ENCODE peak calls at places on chromosomes 3 and 15, in eight cellular contexts. L is lower lobe of right lung, W is cardiac fibroblast, V is GM10248, U is astrocyte of the spinal cord, N is progenitor cell of endocrine pancreas, D is AG04449, O is epithelial cell of esophagus. X is an unnamed sample.

GRCh38 chr3:43733459-43734384 is 43.0 kb downstream of the ABHD5 start:
- DNase-seq in L (no peak), W (peak; percentile 78), V (no peak), U (peak; percentile 74), N (no peak), D (peak; percentile 87), O (peak; percentile 59), X (no peak)

GRCh38 chr3:4776980-4777581 is 202.2 kb upstream of the BHLHE40 start:
- DNase-seq in L (no peak), W (peak; percentile 85), V (peak; percentile 71), U (no peak), N (no peak), D (no peak), O (peak; percentile 75), X (peak; percentile 8)

GRCh38 chr3:154060606-154061380 is 60.4 kb upstream of the ARHGEF26 start:
- DNase-seq in L (no peak), W (peak; percentile 97), V (no peak), U (peak; percentile 79), N (no peak), D (no peak), O (peak; percentile 75), X (peak; percentile 51)

GRCh38 chr3:8445861-8446260 is 55.8 kb upstream of the LMCD1 start:
- DNase-seq in L (no peak), W (peak; percentile 98), V (no peak), U (peak; percentile 98), N (no peak), D (peak; percentile 95), O (peak; percentile 75), X (peak; percentile 67)

GRCh38 chr3:102089904-102090492 is 240.7 kb downstream of the NFKBIZ start:
- DNase-seq in L (no peak), W (peak; percentile 45), V (no peak), U (peak; percentile 95), N (no peak), D (peak; percentile 95), O (no peak), X (no peak)

GRCh38 chr3:153901991-153902390 is 219.2 kb upstream of the ARHGEF26 start:
- DNase-seq in L (no peak), W (no peak), V (no peak), U (peak; percentile 7), N (no peak), D (no peak), O (no peak), X (no peak)

GRCh38 chr3:43926073-43926472 is 235.3 kb downstream of the ABHD5 start:
- DNase-seq in L (no peak), W (no peak), V (no peak), U (no peak), N (no peak), D (no peak), O (no peak), X (no peak)

GRCh38 chr3:12451481-12451880 is 32.8 kb upstream of the TSEN2 start:
- DNase-seq in L (no peak), W (no peak), V (no peak), U (no peak), N (no peak), D (no peak), O (no peak), X (no peak)

GRCh38 chr3:13166243-13167063 is 93.2 kb upstream of the IQSEC1 start:
- DNase-seq in L (no peak), W (no peak), V (no peak), U (no peak), N (no peak), D (no peak), O (no peak), X (no peak)

GRCh38 chr3:129231331-129232119 is 17.9 kb upstream of the COPG1 start:
- DNase-seq in L (no peak), W (no peak), V (no peak), U (no peak), N (no peak), D (no peak), O (peak; percentile 62), X (no peak)

GRCh38 chr3:9600597-9600996 is 47.0 kb upstream of the LHFPL4 start:
- DNase-seq in L (peak; percentile 70), W (peak; percentile 35), V (no peak), U (no peak), N (peak; percentile 10), D (no peak), O (peak; percentile 11), X (no peak)

GRCh38 chr3:13294442-13295351 is 125.4 kb downstream of the NUP210 start:
- DNase-seq in L (peak; percentile 18), W (no peak), V (no peak), U (no peak), N (no peak), D (no peak), O (no peak), X (no peak)

GRCh38 chr3:49339593-49339946 is 283 bp downstream of the USP4 start:
- DNase-seq in L (peak; percentile 63), W (no peak), V (no peak), U (no peak), N (peak; percentile 34), D (no peak), O (no peak), X (no peak)

GRCh38 chr3:75272708-75273107 is 391.4 kb upstream of the FRG2C start:
- DNase-seq in L (no peak), W (peak; percentile 38), V (no peak), U (peak; percentile 49), N (no peak), D (no peak), O (no peak), X (peak; percentile 14)

GRCh38 chr3:155080692-155081091 is 573 bp downstream of the MME start:
- DNase-seq in L (no peak), W (peak; percentile 34), V (no peak), U (no peak), N (no peak), D (no peak), O (no peak), X (no peak)

GRCh38 chr3:12507871-12508281 is 23.6 kb downstream of the TSEN2 start:
- DNase-seq in L (no peak), W (peak; percentile 56), V (no peak), U (peak; percentile 82), N (no peak), D (no peak), O (peak; percentile 59), X (no peak)

GRCh38 chr3:147428396-147429153 is 19.4 kb downstream of the ZIC1 start:
- DNase-seq in L (no peak), W (no peak), V (no peak), U (peak; percentile 66), N (no peak), D (no peak), O (no peak), X (no peak)

GRCh38 chr3:128466840-128467541 is at the start of gene DNAJB8:
- DNase-seq in L (no peak), W (no peak), V (no peak), U (no peak), N (no peak), D (no peak), O (no peak), X (no peak)

GRCh38 chr3:159233734-159234133 is 431.9 kb downstream of the MFSD1 start:
- DNase-seq in L (no peak), W (no peak), V (no peak), U (no peak), N (no peak), D (no peak), O (no peak), X (no peak)

GRCh38 chr3:196159952-196160804 is 51.0 kb downstream of the ZDHHC19 start:
- DNase-seq in L (peak; percentile 78), W (peak; percentile 70), V (peak; percentile 88), U (peak; percentile 71), N (peak; percentile 25), D (peak; percentile 26), O (peak; percentile 76), X (peak; percentile 14)

GRCh38 chr3:50237133-50237651 is 1.2 kb downstream of the GNAI2 start:
- DNase-seq in L (peak; percentile 60), W (peak; percentile 70), V (no peak), U (no peak), N (no peak), D (no peak), O (peak; percentile 48), X (no peak)

GRCh38 chr15:52252781-52253180 is 42.8 kb downstream of the MYO5C start:
- DNase-seq in L (no peak), W (peak; percentile 87), V (no peak), U (peak; percentile 94), N (no peak), D (peak; percentile 83), O (peak; percentile 93), X (peak; percentile 60)

GRCh38 chr3:40741729-40742128 is 217.0 kb downstream of the ZNF621 start:
- DNase-seq in L (no peak), W (peak; percentile 50), V (no peak), U (peak; percentile 62), N (no peak), D (no peak), O (no peak), X (no peak)

GRCh38 chr15:23823508-23823907 is 136.4 kb upstream of the NDN start:
- DNase-seq in L (no peak), W (no peak), V (no peak), U (no peak), N (no peak), D (no peak), O (no peak), X (no peak)
- TF ChIP-seq CTCF in L (no peak), W (no peak), V (no peak), U (no peak), N (no peak), D (no peak), O (no peak), X (no peak)

GRCh38 chr3:72368331-72368975 is 479.8 kb downstream of the SHQ1 start:
- DNase-seq in L (no peak), W (peak; percentile 21), V (no peak), U (peak; percentile 35), N (no peak), D (no peak), O (peak; percentile 13), X (no peak)
- TF ChIP-seq CTCF in L (no peak), W (no peak), V (no peak), U (no peak), N (no peak), D (no peak), O (no peak), X (no peak)

GRCh38 chr15:38617831-38618230 is 53.2 kb upstream of the RASGRP1 start:
- DNase-seq in L (no peak), W (no peak), V (no peak), U (no peak), N (no peak), D (no peak), O (no peak), X (no peak)

GRCh38 chr15:38613085-38613484 is 48.5 kb upstream of the RASGRP1 start:
- DNase-seq in L (no peak), W (no peak), V (no peak), U (no peak), N (no peak), D (no peak), O (no peak), X (no peak)

GRCh38 chr15:38612159-38612863 is 47.7 kb upstream of the RASGRP1 start:
- DNase-seq in L (no peak), W (no peak), V (no peak), U (no peak), N (no peak), D (no peak), O (peak; percentile 73), X (no peak)

GRCh38 chr15:38611228-38611627 is 46.6 kb upstream of the RASGRP1 start:
- DNase-seq in L (no peak), W (no peak), V (no peak), U (no peak), N (no peak), D (no peak), O (peak; percentile 19), X (no peak)

GRCh38 chr15:38614621-38615020 is 50.0 kb upstream of the RASGRP1 start:
- DNase-seq in L (no peak), W (no peak), V (no peak), U (no peak), N (no peak), D (no peak), O (no peak), X (no peak)
- TF ChIP-seq CTCF in L (no peak), W (no peak), V (no peak), U (no peak), N (no peak), D (no peak), O (no peak), X (no peak)

GRCh38 chr15:100849021-100849831 is 30.4 kb upstream of the ALDH1A3 start:
- DNase-seq in L (peak; percentile 62), W (peak; percentile 26), V (peak; percentile 69), U (peak; percentile 40), N (peak; percentile 23), D (no peak), O (peak; percentile 54), X (no peak)
- TF ChIP-seq CTCF in L (no peak), W (peak; percentile 20), V (peak; percentile 18), U (peak; percentile 28), N (no peak), D (peak; percentile 32), O (peak; percentile 25), X (peak; percentile 39)

X was measured in AG09319.